ENCODE peak calls at places on chromosomes 2 and 18, in four cellular contexts. One of them, this sample, is unnamed.
A peak's percentile ranks its signal among the peaks of the same experiment; 100 is the strongest.

GRCh38 chr2:33153008-33153407 is 206.3 kb downstream of the LTBP1 start:
- DNase-seq in left ventricle myocardium inferior: no peak
- DNase-seq in tibial nerve: no peak
- DNase-seq in fibroblast of lung: peak; percentile 65
- DNase-seq in this sample: no peak

GRCh38 chr18:4453712-4454547 is 1.2 kb downstream of the DLGAP1 start:
- DNase-seq in left ventricle myocardium inferior: no peak
- DNase-seq in tibial nerve: no peak
- DNase-seq in fibroblast of lung: peak; percentile 5
- DNase-seq in this sample: no peak

GRCh38 chr2:105545731-105546622 is 147.1 kb upstream of the FHL2 start:
- DNase-seq in left ventricle myocardium inferior: peak; percentile 55
- DNase-seq in tibial nerve: peak; percentile 68
- DNase-seq in fibroblast of lung: peak; percentile 44
- DNase-seq in this sample: no peak

GRCh38 chr2:120631241-120631640 is 104.4 kb upstream of the GLI2 start:
- DNase-seq in left ventricle myocardium inferior: no peak
- DNase-seq in tibial nerve: no peak
- DNase-seq in fibroblast of lung: no peak
- DNase-seq in this sample: no peak

GRCh38 chr2:238847432-238847801 is 468 bp upstream of the TWIST2 start:
- DNase-seq in left ventricle myocardium inferior: no peak
- DNase-seq in tibial nerve: no peak
- DNase-seq in fibroblast of lung: no peak
- DNase-seq in this sample: no peak

GRCh38 chr18:56645415-56646016 is 5.6 kb upstream of the WDR7 start:
- DNase-seq in left ventricle myocardium inferior: no peak
- DNase-seq in tibial nerve: no peak
- DNase-seq in fibroblast of lung: no peak
- DNase-seq in this sample: no peak

GRCh38 chr2:20422679-20423271 is 24.1 kb upstream of the RHOB start:
- DNase-seq in left ventricle myocardium inferior: no peak
- DNase-seq in tibial nerve: no peak
- DNase-seq in fibroblast of lung: no peak
- DNase-seq in this sample: no peak

GRCh38 chr18:47930086-47930843 is at the start of gene SMAD2:
- DNase-seq in left ventricle myocardium inferior: peak; percentile 82
- DNase-seq in tibial nerve: peak; percentile 70
- DNase-seq in fibroblast of lung: peak; percentile 75
- DNase-seq in this sample: peak; percentile 89

GRCh38 chr2:96527052-96527964 is 9.2 kb upstream of the ARID5A start:
- DNase-seq in left ventricle myocardium inferior: no peak
- DNase-seq in tibial nerve: no peak
- DNase-seq in fibroblast of lung: peak; percentile 33
- DNase-seq in this sample: peak; percentile 47

GRCh38 chr2:71471276-71471675 is 17.9 kb downstream of the DYSF start:
- DNase-seq in left ventricle myocardium inferior: no peak
- DNase-seq in tibial nerve: no peak
- DNase-seq in fibroblast of lung: peak; percentile 88
- DNase-seq in this sample: no peak

GRCh38 chr2:109125595-109126500 is 3.2 kb upstream of the SH3RF3 start:
- DNase-seq in left ventricle myocardium inferior: no peak
- DNase-seq in tibial nerve: no peak
- DNase-seq in fibroblast of lung: peak; percentile 99
- DNase-seq in this sample: no peak

GRCh38 chr2:54572636-54573531 is 116.8 kb downstream of the SPTBN1 start:
- DNase-seq in left ventricle myocardium inferior: no peak
- DNase-seq in tibial nerve: no peak
- DNase-seq in fibroblast of lung: peak; percentile 93
- DNase-seq in this sample: no peak

GRCh38 chr2:188181439-188181838 is 110.2 kb upstream of the GULP1 start:
- DNase-seq in left ventricle myocardium inferior: no peak
- DNase-seq in tibial nerve: no peak
- DNase-seq in fibroblast of lung: no peak
- DNase-seq in this sample: no peak

GRCh38 chr2:231927566-231927890 is 1.3 kb upstream of the NPPC start:
- DNase-seq in left ventricle myocardium inferior: no peak
- DNase-seq in tibial nerve: no peak
- DNase-seq in fibroblast of lung: no peak
- DNase-seq in this sample: peak; percentile 17

GRCh38 chr2:111160758-111161157 is 40.0 kb downstream of the BCL2L11 start:
- DNase-seq in left ventricle myocardium inferior: no peak
- DNase-seq in tibial nerve: no peak
- DNase-seq in fibroblast of lung: peak; percentile 94
- DNase-seq in this sample: no peak

GRCh38 chr2:176112375-176113302 is 3.9 kb upstream of the HOXD10 start:
- DNase-seq in left ventricle myocardium inferior: no peak
- DNase-seq in tibial nerve: no peak
- DNase-seq in fibroblast of lung: no peak
- DNase-seq in this sample: no peak

GRCh38 chr2:238754259-238754658 is 93.6 kb upstream of the TWIST2 start:
- DNase-seq in left ventricle myocardium inferior: no peak
- DNase-seq in tibial nerve: no peak
- DNase-seq in fibroblast of lung: no peak
- DNase-seq in this sample: no peak

GRCh38 chr2:73703675-73704074 is 33.5 kb downstream of the TPRKB start:
- DNase-seq in left ventricle myocardium inferior: no peak
- DNase-seq in tibial nerve: no peak
- DNase-seq in fibroblast of lung: no peak
- DNase-seq in this sample: no peak

GRCh38 chr2:116952254-116952653 is 862.2 kb upstream of the DDX18 start:
- DNase-seq in left ventricle myocardium inferior: no peak
- DNase-seq in tibial nerve: no peak
- DNase-seq in fibroblast of lung: no peak
- DNase-seq in this sample: no peak

GRCh38 chr2:5315512-5315911 is 376.7 kb upstream of the SOX11 start:
- DNase-seq in left ventricle myocardium inferior: no peak
- DNase-seq in tibial nerve: no peak
- DNase-seq in fibroblast of lung: no peak
- DNase-seq in this sample: no peak

GRCh38 chr2:220528180-220528579 is 900.8 kb downstream of the SLC4A3 start:
- DNase-seq in left ventricle myocardium inferior: no peak
- DNase-seq in tibial nerve: no peak
- DNase-seq in fibroblast of lung: peak; percentile 60
- DNase-seq in this sample: no peak

GRCh38 chr2:10161961-10162441 is 39.5 kb downstream of the RRM2 start:
- DNase-seq in left ventricle myocardium inferior: no peak
- DNase-seq in tibial nerve: no peak
- DNase-seq in fibroblast of lung: peak; percentile 82
- DNase-seq in this sample: no peak

GRCh38 chr2:215535726-215536125 is 99.9 kb upstream of the FN1 start:
- DNase-seq in left ventricle myocardium inferior: no peak
- DNase-seq in tibial nerve: no peak
- DNase-seq in fibroblast of lung: peak; percentile 68
- DNase-seq in this sample: no peak

GRCh38 chr2:19632327-19633040 is 269.3 kb downstream of the TTC32 start:
- DNase-seq in left ventricle myocardium inferior: peak; percentile 47
- DNase-seq in tibial nerve: no peak
- DNase-seq in fibroblast of lung: peak; percentile 22
- DNase-seq in this sample: no peak

GRCh38 chr2:191569025-191569424 is 108.9 kb upstream of the NABP1 start:
- DNase-seq in left ventricle myocardium inferior: no peak
- DNase-seq in tibial nerve: no peak
- DNase-seq in fibroblast of lung: no peak
- DNase-seq in this sample: no peak

GRCh38 chr18:61742555-61743429 is 150.0 kb downstream of the RNF152 start:
- DNase-seq in left ventricle myocardium inferior: peak; percentile 74
- DNase-seq in tibial nerve: no peak
- DNase-seq in fibroblast of lung: no peak
- DNase-seq in this sample: no peak

GRCh38 chr2:157825885-157826284 is 50.2 kb downstream of the ACVR1 start:
- DNase-seq in left ventricle myocardium inferior: no peak
- DNase-seq in tibial nerve: no peak
- DNase-seq in fibroblast of lung: no peak
- DNase-seq in this sample: no peak